ENCODE peak calls at places on chromosomes 12 and 14, in ten cellular contexts. Q, Y, S, P, H, B, Z, U, T and X are unnamed samples. For H3K4me1, the result is how much of the 10 kb centered on the place peaks cover.

GRCh38 chr12:3145036-3145435 is 67.9 kb downstream of the TSPAN9 start:
- DNase-seq in Q (no peak), Y (no peak), S (no peak), P (no peak), H (peak), B (no peak), Z (no peak), U (no peak), T (peak), X (peak)

GRCh38 chr12:5388581-5389535 is 43.0 kb upstream of the NTF3 start:
- DNase-seq in Q (peak), Y (no peak), S (no peak), P (no peak), H (no peak), B (no peak), Z (no peak), U (no peak), T (no peak), X (no peak)

GRCh38 chr14:74882103-74882920 is 596 bp downstream of the DLST start:
- DNase-seq in Q (peak), Y (no peak), S (no peak), P (peak), H (peak), B (peak), Z (peak), U (peak), T (peak), X (peak)

GRCh38 chr14:81459421-81459820 is 59.3 kb upstream of the STON2 start:
- DNase-seq in Q (no peak), Y (no peak), S (no peak), P (no peak), H (no peak), B (no peak), Z (no peak), U (no peak), T (no peak), X (no peak)

GRCh38 chr14:50520947-50521815 is 11.2 kb downstream of the MAP4K5 start:
- DNase-seq in Q (peak), Y (no peak), S (no peak), P (peak), H (no peak), B (peak), Z (no peak), U (no peak), T (no peak), X (no peak)

GRCh38 chr14:79332504-79333197 is 878.7 kb downstream of the DIO2 start:
- DNase-seq in Q (peak), Y (no peak), S (no peak), P (no peak), H (no peak), B (no peak), Z (no peak), U (no peak), T (no peak), X (no peak)

GRCh38 chr14:104299993-104300761 is 161.8 kb downstream of the KIF26A start:
- DNase-seq in Q (no peak), Y (no peak), S (no peak), P (no peak), H (peak), B (no peak), Z (no peak), U (no peak), T (peak), X (no peak)

GRCh38 chr14:91947196-91948184 is at the start of gene FBLN5:
- DNase-seq in Q (peak), Y (peak), S (no peak), P (peak), H (peak), B (peak), Z (peak), U (peak), T (peak), X (peak)

GRCh38 chr12:77062846-77063461 is 2.4 kb downstream of the E2F7 start:
- DNase-seq in Q (peak), Y (no peak), S (no peak), P (no peak), H (no peak), B (no peak), Z (no peak), U (no peak), T (peak), X (no peak)

GRCh38 chr12:132338311-132338710 is 8.9 kb upstream of the GALNT9 start:
- DNase-seq in Q (no peak), Y (no peak), S (no peak), P (no peak), H (no peak), B (no peak), Z (no peak), U (no peak), T (no peak), X (no peak)

GRCh38 chr12:132341318-132342050 is 12.1 kb upstream of the GALNT9 start:
- DNase-seq in Q (no peak), Y (no peak), S (no peak), P (no peak), H (no peak), B (no peak), Z (no peak), U (no peak), T (no peak), X (no peak)

GRCh38 chr12:132340266-132341035 is 11.1 kb upstream of the GALNT9 start:
- DNase-seq in Q (no peak), Y (no peak), S (no peak), P (no peak), H (no peak), B (no peak), Z (no peak), U (no peak), T (no peak), X (no peak)

GRCh38 chr12:132338781-132339180 is 9.4 kb upstream of the GALNT9 start:
- DNase-seq in Q (no peak), Y (no peak), S (no peak), P (no peak), H (no peak), B (no peak), Z (no peak), U (no peak), T (no peak), X (no peak)

GRCh38 chr12:132339856-132340255 is 10.5 kb upstream of the GALNT9 start:
- DNase-seq in Q (no peak), Y (no peak), S (no peak), P (no peak), H (no peak), B (no peak), Z (no peak), U (no peak), T (no peak), X (no peak)
- H3K4me1 ChIP-seq in Q (under half), Y (under half), S (under half), P (under half), H (under half), B (under half), Z (under half), U (under half), T (under half), X (under half)

GRCh38 chr12:93679308-93679933 is 2.2 kb downstream of the CRADD start:
- DNase-seq in Q (no peak), Y (no peak), S (no peak), P (no peak), H (peak), B (no peak), Z (no peak), U (no peak), T (peak), X (no peak)

GRCh38 chr12:93676408-93677194 is 574 bp upstream of the CRADD start:
- DNase-seq in Q (no peak), Y (no peak), S (no peak), P (no peak), H (no peak), B (no peak), Z (no peak), U (no peak), T (no peak), X (no peak)

GRCh38 chr12:93678779-93679178 is 1.6 kb downstream of the CRADD start:
- DNase-seq in Q (no peak), Y (no peak), S (no peak), P (no peak), H (no peak), B (no peak), Z (no peak), U (no peak), T (no peak), X (no peak)

GRCh38 chr12:93674386-93674785 is 2.8 kb upstream of the CRADD start:
- DNase-seq in Q (no peak), Y (no peak), S (no peak), P (no peak), H (no peak), B (no peak), Z (no peak), U (no peak), T (no peak), X (no peak)

DNA sequence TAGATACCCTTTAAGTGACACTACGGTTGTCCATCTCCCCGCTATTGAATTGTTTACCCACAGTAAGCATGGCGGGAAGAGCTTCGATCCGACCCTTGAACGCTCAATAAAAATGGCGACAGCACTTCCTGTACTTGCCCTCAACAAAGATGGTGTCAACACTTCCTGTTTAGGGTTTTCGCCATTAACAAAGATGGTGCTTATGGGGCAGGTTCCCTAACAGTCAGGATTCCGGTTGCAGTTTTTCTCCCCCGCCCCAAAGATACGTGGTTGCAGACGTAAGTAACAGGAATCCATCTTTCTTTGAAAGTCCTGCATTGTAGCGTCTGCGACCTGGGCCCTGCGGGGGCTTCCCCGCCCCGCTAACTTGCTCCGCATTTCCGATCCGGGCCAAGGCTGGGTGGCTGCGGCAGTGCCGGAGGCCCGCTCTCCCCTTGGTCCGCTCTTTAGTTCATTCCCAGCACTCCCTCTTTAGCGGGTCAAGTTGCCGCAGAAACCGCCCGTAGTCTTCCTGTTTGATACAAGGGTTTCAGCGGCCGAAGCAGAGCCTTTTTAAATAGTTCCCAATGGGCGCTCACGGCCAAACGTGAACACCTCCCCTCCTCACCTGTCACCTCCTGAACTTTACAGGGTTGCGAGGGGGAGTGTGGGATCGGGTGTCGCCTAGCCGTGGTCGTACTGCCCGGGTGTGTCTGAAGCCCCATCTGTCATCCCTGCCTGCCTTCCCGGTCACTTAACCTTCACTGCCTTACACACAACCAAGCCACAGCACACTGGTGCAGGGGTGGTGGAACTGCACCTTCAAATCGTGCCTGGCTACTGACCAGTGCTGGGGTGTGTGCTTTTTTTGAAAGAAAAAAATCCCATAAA is at the start of gene CRADD:
- DNase-seq in Q (peak), Y (peak), S (peak), P (peak), H (peak), B (peak), Z (peak), U (peak), T (peak), X (peak)
- TF ChIP-seq CTCF in Q (peak), Y (no peak), S (no peak), P (no peak), H (no peak), B (no peak), Z (no peak), U (no peak), T (no peak), X (no peak)

GRCh38 chr12:56154818-56155217 is 2.4 kb downstream of the MYL6B start:
- DNase-seq in Q (no peak), Y (no peak), S (no peak), P (no peak), H (no peak), B (no peak), Z (no peak), U (no peak), T (no peak), X (no peak)

GRCh38 chr12:56154246-56154771 is 1.9 kb downstream of the MYL6B start:
- DNase-seq in Q (no peak), Y (no peak), S (no peak), P (no peak), H (no peak), B (no peak), Z (no peak), U (no peak), T (no peak), X (no peak)

GRCh38 chr12:56152132-56152755 is at the start of gene MYL6B:
- DNase-seq in Q (peak), Y (peak), S (peak), P (peak), H (peak), B (peak), Z (peak), U (peak), T (peak), X (peak)

GRCh38 chr12:56152756-56153137 is 360 bp downstream of the MYL6B start:
- DNase-seq in Q (no peak), Y (no peak), S (no peak), P (no peak), H (no peak), B (no peak), Z (no peak), U (no peak), T (no peak), X (no peak)

DNA sequence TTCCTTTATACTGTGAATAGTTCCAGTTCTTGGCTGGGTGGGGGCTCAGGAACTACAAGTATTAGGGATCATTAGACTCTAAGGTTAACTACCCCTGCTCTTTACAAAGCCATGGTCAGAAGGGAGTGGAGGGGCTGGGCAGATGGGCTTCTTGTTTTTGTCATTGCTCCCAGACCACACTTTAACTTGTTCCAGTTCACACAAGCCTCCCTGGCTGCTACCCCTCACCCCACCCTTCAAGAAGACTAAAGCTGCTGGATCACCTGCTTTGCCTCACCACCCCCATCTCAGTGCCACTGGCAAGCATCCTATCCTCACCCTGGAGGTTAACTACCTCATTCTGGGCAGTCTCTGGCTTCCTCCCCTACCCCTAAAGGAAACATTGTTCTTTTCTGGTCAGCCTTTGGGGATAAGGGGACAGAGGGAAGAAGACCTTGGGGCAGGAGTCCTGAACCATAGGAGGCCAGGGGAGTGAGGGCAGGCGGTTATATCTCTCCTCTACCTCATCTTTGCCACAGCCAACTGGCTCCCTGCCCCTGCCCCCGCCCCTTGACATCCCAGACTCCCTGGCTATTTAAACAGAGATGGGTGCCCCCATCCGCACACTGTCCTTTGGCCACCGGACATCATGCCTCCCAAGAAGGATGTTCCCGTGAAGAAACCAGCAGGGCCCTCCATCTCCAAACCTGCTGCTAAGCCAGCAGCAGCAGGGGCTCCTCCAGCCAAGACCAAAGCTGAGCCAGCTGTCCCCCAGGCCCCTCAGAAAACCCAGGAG is 1.1 kb downstream of the MYL6B start:
- DNase-seq in Q (no peak), Y (no peak), S (no peak), P (no peak), H (no peak), B (no peak), Z (no peak), U (no peak), T (no peak), X (peak)
- H3K4me3 ChIP-seq in Q (peak), Y (peak), S (no peak), P (peak), H (peak), B (peak), Z (no peak), U (no peak), T (peak), X (no peak)

GRCh38 chr14:22556990-22557623 is 31.9 kb downstream of the DAD1 start:
- DNase-seq in Q (peak), Y (peak), S (no peak), P (peak), H (peak), B (peak), Z (peak), U (peak), T (peak), X (peak)

GRCh38 chr14:22556021-22556989 is 32.7 kb downstream of the DAD1 start:
- DNase-seq in Q (peak), Y (no peak), S (peak), P (no peak), H (no peak), B (no peak), Z (peak), U (peak), T (peak), X (peak)

GRCh38 chr14:22554706-22555572 is 34.1 kb downstream of the DAD1 start:
- DNase-seq in Q (no peak), Y (no peak), S (no peak), P (no peak), H (no peak), B (no peak), Z (no peak), U (no peak), T (no peak), X (no peak)

GRCh38 chr14:22553445-22553844 is 35.6 kb downstream of the DAD1 start:
- DNase-seq in Q (no peak), Y (no peak), S (no peak), P (no peak), H (no peak), B (no peak), Z (no peak), U (no peak), T (no peak), X (no peak)

DNA sequence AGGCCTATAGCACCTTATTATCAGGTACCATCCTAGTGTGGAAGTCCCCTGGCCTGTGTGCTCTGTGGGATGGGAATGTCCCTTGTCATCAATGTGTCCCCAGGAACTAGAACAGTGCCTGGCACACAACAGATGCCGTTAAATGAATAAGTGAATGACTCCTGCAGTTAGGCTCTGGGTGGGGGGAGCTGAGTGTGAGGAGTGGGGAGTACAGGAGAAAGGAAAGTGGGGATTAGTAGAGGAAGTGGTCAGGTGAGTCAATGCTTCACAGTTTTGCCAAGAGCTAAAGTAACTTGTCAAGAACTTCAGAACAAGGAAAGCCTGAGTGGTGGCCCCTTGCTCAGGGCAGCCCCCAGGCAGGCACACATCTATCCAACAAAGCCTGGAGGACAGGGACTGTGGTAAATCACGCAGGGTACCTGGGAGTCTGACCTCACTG is 33.4 kb downstream of the DAD1 start:
- DNase-seq in Q (peak), Y (no peak), S (no peak), P (no peak), H (no peak), B (no peak), Z (no peak), U (no peak), T (no peak), X (no peak)
- H3K4me1 ChIP-seq in Q (under half), Y (under half), S (half or more), P (half or more), H (under half), B (under half), Z (under half), U (under half), T (under half), X (under half)

GRCh38 chr12:47648056-47648579 is 57.7 kb downstream of the RPAP3 start:
- DNase-seq in Q (no peak), Y (no peak), S (no peak), P (no peak), H (no peak), B (no peak), Z (no peak), U (no peak), T (no peak), X (no peak)

GRCh38 chr12:47650469-47650868 is 55.4 kb downstream of the RPAP3 start:
- DNase-seq in Q (peak), Y (no peak), S (no peak), P (no peak), H (no peak), B (no peak), Z (no peak), U (no peak), T (no peak), X (no peak)

GRCh38 chr12:47649381-47649780 is 56.4 kb downstream of the RPAP3 start:
- DNase-seq in Q (no peak), Y (no peak), S (no peak), P (no peak), H (no peak), B (no peak), Z (no peak), U (no peak), T (peak), X (no peak)

GRCh38 chr12:47652491-47653234 is 53.2 kb downstream of the RPAP3 start:
- DNase-seq in Q (no peak), Y (no peak), S (no peak), P (peak), H (peak), B (peak), Z (no peak), U (no peak), T (no peak), X (peak)

GRCh38 chr12:47651368-47652254 is 54.2 kb downstream of the RPAP3 start:
- DNase-seq in Q (peak), Y (peak), S (no peak), P (peak), H (peak), B (peak), Z (peak), U (peak), T (peak), X (peak)
- TF ChIP-seq CTCF in Q (peak), Y (peak), S (peak), P (peak), H (peak), B (peak), Z (peak), U (peak), T (peak), X (peak)